ENCODE peak calls at places on chromosome 10, in four cellular contexts. X is epithelial cell of esophagus, J is K562, P is AG10803. L is an unnamed sample.

GRCh38 chr10:84076540-84077195 is 62.6 kb upstream of the GHITM start:
- DNase-seq in X (no peak), P (peak), J (peak), L (peak)

GRCh38 chr10:90394306-90394705 is 463.5 kb downstream of the HTR7 start:
- DNase-seq in J (no peak), P (no peak), X (no peak), L (no peak)

GRCh38 chr10:129344506-129344905 is 122.5 kb upstream of the MGMT start:
- DNase-seq in J (no peak), P (no peak), X (no peak), L (no peak)

GRCh38 chr10:13913890-13914289 is 327.1 kb downstream of the PRPF18 start:
- DNase-seq in P (no peak), X (no peak), J (no peak), L (no peak)

GRCh38 chr10:3740157-3740871 is 44.7 kb downstream of the KLF6 start:
- DNase-seq in J (peak), P (peak), X (peak), L (peak)

GRCh38 chr10:117477241-117477947 is 65.2 kb upstream of the EMX2 start:
- DNase-seq in X (no peak), J (no peak), P (peak), L (no peak)

GRCh38 chr10:1163204-1163660 is 107.0 kb downstream of the WDR37 start:
- DNase-seq in P (no peak), X (no peak), J (no peak), L (no peak)

GRCh38 chr10:89090760-89091455 is 100.3 kb downstream of the FAS start:
- DNase-seq in X (no peak), J (no peak), P (peak), L (peak)

GRCh38 chr10:70269741-70270140 is 14.1 kb downstream of the NPFFR1 start:
- DNase-seq in J (no peak), X (no peak), P (no peak), L (no peak)

GRCh38 chr10:14659626-14660196 is 115.0 kb downstream of the FAM107B start:
- DNase-seq in P (no peak), X (no peak), J (no peak), L (no peak)

GRCh38 chr10:69022611-69023010 is 34.0 kb downstream of the KIFBP start:
- DNase-seq in J (no peak), X (no peak), P (no peak), L (no peak)

GRCh38 chr10:47314416-47314970 is 7.8 kb upstream of the GDF2 start:
- DNase-seq in J (no peak), P (no peak), X (no peak), L (no peak)

GRCh38 chr10:48620719-48621118 is 15.8 kb upstream of the ARHGAP22 start:
- DNase-seq in X (no peak), P (no peak), J (no peak), L (no peak)

GRCh38 chr10:13961096-13961495 is 369.6 kb downstream of the FRMD4A start:
- DNase-seq in P (peak), J (no peak), X (peak), L (peak)

GRCh38 chr10:110355181-110355831 is 50.6 kb upstream of the SMNDC1 start:
- DNase-seq in P (no peak), J (no peak), X (no peak), L (peak)

GRCh38 chr10:132105302-132105995 is 39.7 kb downstream of the JAKMIP3 start:
- DNase-seq in X (no peak), J (no peak), P (no peak), L (no peak)

GRCh38 chr10:118708571-118708970 is 46.2 kb downstream of the CACUL1 start:
- DNase-seq in P (no peak), J (no peak), X (no peak), L (no peak)

GRCh38 chr10:34299105-34299611 is 515.9 kb downstream of the PARD3 start:
- DNase-seq in X (peak), J (no peak), P (peak), L (peak)

GRCh38 chr10:92290837-92291609 is at the start of the genes CPEB3 and MARCHF5:
- DNase-seq in X (peak), J (peak), P (peak), L (peak)

GRCh38 chr10:80324086-80324485 is 32.5 kb downstream of the DYDC1 start:
- DNase-seq in X (peak), J (peak), P (peak), L (peak)

GRCh38 chr10:84957427-84957826 is 629.0 kb downstream of the CCSER2 start:
- DNase-seq in P (no peak), X (no peak), J (no peak), L (no peak)

GRCh38 chr10:118798186-118798811 is 43.5 kb upstream of the CACUL1 start:
- DNase-seq in P (peak), J (no peak), X (peak), L (peak)

GRCh38 chr10:7409732-7410168 is 1.1 kb downstream of the SFMBT2 start:
- DNase-seq in P (no peak), X (no peak), J (no peak), L (peak)

GRCh38 chr10:125217986-125218675 is 57.8 kb upstream of the CTBP2 start:
- DNase-seq in X (peak), J (peak), P (peak), L (peak)

GRCh38 chr10:33227489-33227888 is 107.0 kb downstream of the NRP1 start:
- DNase-seq in P (no peak), J (no peak), X (no peak), L (no peak)

GRCh38 chr10:99915414-99915813 is 94.3 kb downstream of the DNMBP start:
- DNase-seq in P (no peak), X (no peak), J (no peak), L (no peak)

GRCh38 chr10:99916776-99917175 is 93.0 kb downstream of the DNMBP start:
- DNase-seq in J (no peak), X (no peak), P (no peak), L (no peak)

GRCh38 chr10:99912057-99912456 is 97.7 kb downstream of the DNMBP start:
- DNase-seq in X (no peak), P (no peak), J (no peak), L (peak)

GRCh38 chr10:99913831-99914235 is 95.9 kb downstream of the DNMBP start:
- DNase-seq in J (no peak), P (no peak), X (peak), L (no peak)

DNA sequence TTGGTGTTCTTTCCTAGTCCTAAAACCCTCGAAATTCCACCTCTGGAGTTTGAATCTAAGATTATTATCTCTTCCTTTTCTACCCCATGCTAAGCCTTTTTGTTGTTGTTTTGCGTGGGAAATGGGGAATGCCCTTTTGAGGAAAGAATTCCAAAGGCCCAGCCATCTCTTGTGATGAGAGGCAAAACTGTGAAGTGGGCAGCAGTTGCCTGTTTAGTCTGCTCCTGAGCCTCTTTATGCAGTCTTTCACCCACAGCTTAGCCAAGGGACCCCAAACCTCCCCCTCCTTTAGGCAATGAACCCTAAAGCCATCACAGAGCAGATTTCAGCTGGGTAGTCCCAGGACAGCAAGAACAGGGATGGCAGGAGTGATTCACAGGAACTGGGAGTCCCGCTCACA is 95.5 kb downstream of the DNMBP start:
- DNase-seq in X (no peak), P (no peak), J (no peak), L (no peak)
- H3K4me3 ChIP-seq in X (no peak), P (no peak), J (no peak), L (no peak)

DNA sequence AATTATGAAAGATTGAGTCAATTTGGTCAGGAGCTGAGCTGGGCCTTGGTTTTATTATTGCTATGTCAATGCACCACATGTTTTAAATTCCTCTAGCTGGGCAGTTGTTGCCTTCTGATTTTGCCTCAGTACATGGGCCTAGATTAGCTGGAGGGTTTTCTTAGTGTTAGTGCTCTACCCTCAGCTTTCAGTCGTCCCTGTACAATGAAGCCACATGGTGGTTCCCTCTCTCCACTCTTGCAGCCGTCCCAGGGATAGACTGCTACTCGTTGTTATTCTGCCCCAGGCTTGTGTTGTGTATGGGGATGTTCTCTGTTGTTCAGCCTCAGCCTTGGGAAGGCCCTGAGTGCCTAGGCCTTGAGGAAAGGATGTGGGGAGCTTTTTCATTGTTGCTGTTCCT is 37.0 kb downstream of the NHLRC2 start:
- DNase-seq in X (no peak), J (no peak), P (peak), L (no peak)
- TF ChIP-seq CTCF in X (no peak), J (no peak), P (no peak), L (no peak)

GRCh38 chr10:30500534-30500933 is 66.5 kb downstream of the MAP3K8 start:
- DNase-seq in X (no peak), J (no peak), P (no peak), L (no peak)

GRCh38 chr10:30503700-30504462 is 69.9 kb downstream of the MAP3K8 start:
- DNase-seq in J (peak), P (no peak), X (no peak), L (no peak)

GRCh38 chr10:30500963-30501504 is 67.0 kb downstream of the MAP3K8 start:
- DNase-seq in X (no peak), P (no peak), J (no peak), L (peak)

GRCh38 chr10:30499816-30500215 is 65.8 kb downstream of the MAP3K8 start:
- DNase-seq in X (no peak), J (no peak), P (no peak), L (no peak)

DNA sequence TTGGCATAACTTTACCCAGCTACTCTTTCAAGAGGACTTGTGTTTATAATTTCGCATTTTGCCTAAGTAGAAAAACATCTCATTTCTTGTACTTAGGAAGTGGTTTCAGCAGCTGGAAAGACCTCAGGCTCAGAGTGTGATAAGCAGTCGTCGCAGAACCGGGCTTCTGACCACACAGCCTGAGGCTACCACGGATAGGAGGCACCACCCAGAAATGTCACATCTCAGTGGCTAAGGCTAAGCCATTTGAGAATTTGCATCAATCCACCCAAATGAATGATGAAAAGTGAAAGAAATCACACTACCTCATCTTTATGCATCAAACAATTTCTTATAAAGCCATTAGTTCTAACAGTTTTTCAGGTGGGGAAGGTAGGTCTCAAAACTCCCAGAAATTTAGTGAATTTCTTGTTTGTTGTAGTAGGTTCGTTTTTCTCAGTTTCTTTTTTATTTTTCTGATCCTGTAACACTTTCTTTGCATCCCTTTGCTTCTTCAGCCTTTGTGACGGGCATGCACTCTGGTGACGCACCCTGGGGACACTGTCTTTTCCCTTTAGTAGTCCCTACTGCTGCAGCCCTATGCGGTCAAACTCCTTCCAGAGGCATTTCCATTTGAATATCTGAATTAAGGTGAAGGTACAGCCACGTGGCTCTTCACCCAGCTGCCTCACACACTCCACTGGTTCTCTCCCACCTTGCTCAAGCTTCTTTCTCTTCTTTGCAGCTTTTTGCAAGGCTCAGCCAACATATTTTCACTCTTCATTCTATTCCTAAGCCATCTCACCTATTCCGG is 68.5 kb downstream of the MAP3K8 start:
- DNase-seq in J (peak), P (peak), X (peak), L (no peak)
- H3K4me3 ChIP-seq in J (no peak), P (no peak), X (no peak), L (no peak)

GRCh38 chr10:59675812-59676211 is 33.8 kb downstream of the SLC16A9 start:
- DNase-seq in P (no peak), X (no peak), J (peak), L (no peak)
- TF ChIP-seq CTCF in P (peak), X (no peak), J (peak), L (peak)

GRCh38 chr10:74175510-74176379 is 24.7 kb downstream of the ADK start:
- DNase-seq in X (no peak), P (no peak), J (no peak), L (no peak)
- H3K4me3 ChIP-seq in X (peak), P (peak), J (peak), L (peak)

L was measured in fibroblast of mammary gland.